ENCODE peak calls at places on chromosome 21, in ten cellular contexts. K is stimulated activated CD4-positive, alpha-beta T cell treated with anti-CD3 and anti-CD28 coated beads, Interleukin-2, amount 100 ng/mL, for 48 hours; G is activated CD4-positive, alpha-beta T cell treated with anti-CD3 and anti-CD28 coated beads, Interleukin-2, amount 10 ng/mL, durations not matched to agents 7 days and 5 days; P is heart right ventricle; F is AG09319; T is aorta; Q is GM12865; H is activated naive CD8-positive, alpha-beta T cell treated with anti-CD3 and anti-CD28 coated beads, Interleukin-2, amount 50 U/mL, for 24 hours; B is GM19239; N is GM03348. R is an unnamed sample.

GRCh38 chr21:34877485-34878128 is 171.5 kb downstream of the RUNX1 start:
- DNase-seq in K (no peak), H (no peak), P (no peak), Q (no peak), N (no peak), F (no peak), T (no peak), B (no peak), G (no peak), R (no peak)

GRCh38 chr21:18603246-18603645 is 199.7 kb upstream of the TMPRSS15 start:
- DNase-seq in G (no peak), P (no peak), K (no peak), H (no peak), Q (no peak), B (no peak), F (no peak), T (no peak), N (no peak), R (no peak)

GRCh38 chr21:44423941-44424607 is 31.2 kb upstream of the LRRC3 start:
- DNase-seq in P (no peak), T (peak), K (no peak), G (no peak), Q (no peak), N (no peak), F (no peak), B (no peak), H (no peak), R (no peak)

GRCh38 chr21:21019681-21020080 is 21.5 kb downstream of the NCAM2 start:
- DNase-seq in F (no peak), G (no peak), N (peak), B (no peak), P (no peak), K (no peak), T (no peak), H (no peak), Q (no peak), R (no peak)

GRCh38 chr21:45293726-45294401 is 6.2 kb upstream of the POFUT2 start:
- DNase-seq in P (no peak), G (no peak), B (no peak), K (no peak), F (no peak), Q (no peak), N (no peak), T (no peak), H (no peak), R (no peak)

GRCh38 chr21:31201548-31201947 is 142.5 kb downstream of the TIAM1 start:
- DNase-seq in H (no peak), F (no peak), K (no peak), B (peak), G (no peak), Q (peak), N (peak), T (no peak), P (no peak), R (peak)

GRCh38 chr21:15533618-15534017 is 196.2 kb upstream of the USP25 start:
- DNase-seq in T (no peak), K (no peak), B (no peak), F (no peak), H (no peak), Q (no peak), N (no peak), G (no peak), P (no peak), R (no peak)

GRCh38 chr21:42218836-42219605 is at the start of gene ABCG1:
- DNase-seq in K (peak), G (peak), H (peak), F (no peak), N (peak), T (peak), B (no peak), Q (no peak), P (peak), R (no peak)

GRCh38 chr21:23639726-23640125 is 1967.6 kb downstream of the MRPL39 start:
- DNase-seq in P (no peak), G (no peak), H (no peak), F (no peak), T (no peak), K (no peak), Q (no peak), B (no peak), N (no peak), R (no peak)

GRCh38 chr21:45129231-45129923 is 55.0 kb downstream of the ADARB1 start:
- DNase-seq in G (no peak), F (no peak), Q (no peak), T (peak), K (no peak), P (peak), B (no peak), H (no peak), N (peak), R (no peak)

GRCh38 chr21:29701676-29702075 is 238.1 kb downstream of the GRIK1 start:
- DNase-seq in G (no peak), P (no peak), K (no peak), N (no peak), H (no peak), F (no peak), Q (no peak), T (no peak), B (no peak), R (no peak)

GRCh38 chr21:28337319-28337718 is 655.4 kb downstream of the LTN1 start:
- DNase-seq in H (no peak), F (peak), G (no peak), K (no peak), B (no peak), Q (peak), N (peak), T (no peak), P (no peak), R (no peak)

GRCh38 chr21:43935711-43936110 is 70.7 kb downstream of the AGPAT3 start:
- DNase-seq in P (no peak), K (no peak), G (no peak), N (no peak), T (no peak), B (no peak), Q (no peak), F (no peak), H (no peak), R (no peak)

GRCh38 chr21:45504516-45505415 is 37.5 kb downstream of the SLC19A1 start:
- DNase-seq in N (no peak), K (no peak), F (no peak), H (no peak), G (no peak), Q (no peak), P (peak), T (peak), B (no peak), R (no peak)

GRCh38 chr21:44667612-44668011 is 885 bp upstream of the KRTAP12-2 start:
- DNase-seq in N (no peak), K (no peak), P (no peak), G (no peak), F (no peak), H (no peak), B (no peak), T (no peak), Q (no peak), R (no peak)

GRCh38 chr21:41973427-41973831 is 19.6 kb upstream of the C2CD2 start:
- DNase-seq in K (no peak), T (no peak), N (no peak), F (no peak), B (no peak), G (no peak), H (no peak), P (no peak), Q (no peak), R (no peak)

GRCh38 chr21:34202553-34203332 is 129.4 kb downstream of the MRPS6 start:
- DNase-seq in T (peak), N (peak), Q (no peak), K (no peak), B (no peak), F (no peak), P (peak), G (no peak), H (no peak), R (no peak)

GRCh38 chr21:26736449-26736848 is 108.8 kb downstream of the ADAMTS1 start:
- DNase-seq in Q (no peak), F (no peak), B (no peak), H (no peak), N (no peak), P (no peak), K (no peak), T (no peak), G (no peak), R (no peak)

GRCh38 chr21:26096972-26097371 is 73.6 kb downstream of the APP start:
- DNase-seq in Q (no peak), G (no peak), B (no peak), K (no peak), N (no peak), F (no peak), T (no peak), P (no peak), H (no peak), R (no peak)

GRCh38 chr21:42962360-42963007 is 11.9 kb upstream of the PKNOX1 start:
- DNase-seq in N (no peak), Q (no peak), K (no peak), H (no peak), B (no peak), T (no peak), G (no peak), P (no peak), F (no peak), R (no peak)

GRCh38 chr21:34091607-34092006 is 18.2 kb downstream of the MRPS6 start:
- DNase-seq in P (no peak), B (no peak), N (peak), H (no peak), G (no peak), T (no peak), F (no peak), Q (peak), K (no peak), R (no peak)

GRCh38 chr21:45378258-45378966 is 26.6 kb upstream of the COL18A1 start:
- DNase-seq in Q (no peak), K (no peak), G (no peak), B (no peak), H (no peak), F (peak), T (peak), N (peak), P (no peak), R (no peak)

GRCh38 chr21:41611966-41612606 is 104.1 kb upstream of the TMPRSS2 start:
- DNase-seq in B (no peak), F (no peak), Q (peak), N (no peak), K (no peak), P (no peak), G (no peak), H (no peak), T (peak), R (no peak)

GRCh38 chr21:30408782-30409494 is 13.1 kb downstream of the KRTAP13-1 start:
- DNase-seq in G (peak), F (no peak), T (no peak), Q (peak), H (peak), B (no peak), N (peak), P (peak), K (peak), R (peak)

GRCh38 chr21:37899141-37899540 is 17.1 kb downstream of the KCNJ6 start:
- DNase-seq in Q (no peak), K (no peak), B (no peak), H (no peak), F (no peak), N (peak), G (no peak), T (no peak), P (no peak), R (no peak)

GRCh38 chr21:37916795-37917142 is 512 bp upstream of the KCNJ6 start:
- DNase-seq in H (peak), N (peak), K (no peak), Q (no peak), P (no peak), T (no peak), B (no peak), G (no peak), F (no peak), R (no peak)

GRCh38 chr21:29719561-29719960 is 220.2 kb downstream of the GRIK1 start:
- DNase-seq in F (no peak), T (no peak), K (no peak), H (no peak), B (no peak), N (no peak), P (no peak), Q (no peak), G (no peak), R (no peak)

GRCh38 chr21:15896501-15896900 is 166.7 kb downstream of the USP25 start:
- DNase-seq in F (no peak), Q (no peak), B (no peak), P (no peak), T (no peak), N (no peak), K (no peak), G (no peak), H (no peak), R (no peak)

GRCh38 chr21:34598931-34599400 is 15.9 kb downstream of the RCAN1 start:
- DNase-seq in B (no peak), H (no peak), K (no peak), N (no peak), T (no peak), G (no peak), F (no peak), P (no peak), Q (no peak), R (no peak)

GRCh38 chr21:46617267-46618051 is 12.6 kb upstream of the S100B start:
- DNase-seq in Q (no peak), G (no peak), F (no peak), N (no peak), H (no peak), K (no peak), T (no peak), P (no peak), B (no peak), R (peak)

GRCh38 chr21:45386728-45387371 is 18.1 kb upstream of the COL18A1 start:
- DNase-seq in K (no peak), B (no peak), N (peak), T (peak), P (peak), H (no peak), G (no peak), F (peak), Q (peak), R (peak)

GRCh38 chr21:25350056-25350455 is 257.2 kb downstream of the MRPL39 start:
- DNase-seq in P (no peak), K (peak), Q (peak), G (no peak), H (peak), T (no peak), B (peak), N (peak), F (no peak), R (peak)

GRCh38 chr21:32702702-32703101 is 25.1 kb downstream of the SYNJ1 start:
- DNase-seq in K (no peak), F (no peak), G (no peak), T (no peak), P (no peak), B (no peak), Q (peak), H (no peak), N (peak), R (peak)

GRCh38 chr21:33402011-33402979 is 918 bp upstream of the IFNGR2 start:
- DNase-seq in Q (peak), T (peak), K (no peak), B (no peak), P (peak), N (peak), H (no peak), G (no peak), F (no peak), R (peak)

GRCh38 chr21:39688010-39688409 is 57.0 kb upstream of the IGSF5 start:
- DNase-seq in Q (no peak), N (no peak), K (no peak), H (no peak), B (no peak), G (no peak), T (no peak), P (no peak), F (no peak), R (no peak)

R was measured in brain microvascular endothelial cell.